ENCODE peak calls at places on chromosomes 11 and 22, in nine cellular contexts. One of them, this sample, is unnamed. For H3K36me3, the result is how much of the 10 kb centered on the place peaks cover.

GRCh38 chr11:73989156-73989555 is 6.5 kb upstream of the UCP2 start:
- DNase-seq in fibroblast of lung: no peak
- DNase-seq in neuronal stem cell: no peak
- DNase-seq in endothelial cell of umbilical vein: no peak
- DNase-seq in GM23338: no peak
- DNase-seq in MM.1S: no peak
- DNase-seq in IMR-90: no peak
- DNase-seq in neural progenitor cell: no peak
- DNase-seq in K562: peak
- DNase-seq in this sample: peak

GRCh38 chr22:29691636-29692326 is 28.0 kb upstream of the CABP7 start:
- DNase-seq in MM.1S: no peak
- DNase-seq in GM23338: peak
- DNase-seq in fibroblast of lung: no peak
- DNase-seq in IMR-90: no peak
- DNase-seq in K562: no peak
- DNase-seq in neuronal stem cell: no peak
- DNase-seq in endothelial cell of umbilical vein: no peak
- DNase-seq in neural progenitor cell: no peak
- DNase-seq in this sample: no peak

GRCh38 chr11:108199446-108200321 is 22.8 kb downstream of the NPAT start:
- DNase-seq in MM.1S: no peak
- DNase-seq in fibroblast of lung: peak
- DNase-seq in GM23338: peak
- DNase-seq in endothelial cell of umbilical vein: no peak
- DNase-seq in IMR-90: peak
- DNase-seq in neural progenitor cell: no peak
- DNase-seq in neuronal stem cell: no peak
- DNase-seq in K562: peak
- DNase-seq in this sample: no peak

GRCh38 chr22:29154364-29155048 is 51.2 kb upstream of the EMID1 start:
- DNase-seq in IMR-90: peak
- DNase-seq in GM23338: peak
- DNase-seq in neuronal stem cell: peak
- DNase-seq in MM.1S: peak
- DNase-seq in neural progenitor cell: peak
- DNase-seq in fibroblast of lung: peak
- DNase-seq in endothelial cell of umbilical vein: peak
- DNase-seq in K562: peak
- DNase-seq in this sample: peak

GRCh38 chr11:47616726-47617416 is 22.7 kb upstream of the C1QTNF4 start:
- DNase-seq in IMR-90: peak
- DNase-seq in K562: peak
- DNase-seq in fibroblast of lung: peak
- DNase-seq in neural progenitor cell: peak
- DNase-seq in GM23338: peak
- DNase-seq in neuronal stem cell: no peak
- DNase-seq in MM.1S: peak
- DNase-seq in endothelial cell of umbilical vein: peak
- DNase-seq in this sample: peak

GRCh38 chr11:102384419-102385052 is 37.5 kb downstream of the BIRC2 start:
- DNase-seq in neural progenitor cell: peak
- DNase-seq in IMR-90: no peak
- DNase-seq in fibroblast of lung: no peak
- DNase-seq in neuronal stem cell: no peak
- DNase-seq in K562: peak
- DNase-seq in MM.1S: no peak
- DNase-seq in GM23338: no peak
- DNase-seq in endothelial cell of umbilical vein: peak
- DNase-seq in this sample: no peak

GRCh38 chr11:134636071-134636470 is 224.0 kb upstream of the B3GAT1 start:
- DNase-seq in neuronal stem cell: no peak
- DNase-seq in neural progenitor cell: no peak
- DNase-seq in fibroblast of lung: no peak
- DNase-seq in MM.1S: no peak
- DNase-seq in endothelial cell of umbilical vein: no peak
- DNase-seq in GM23338: no peak
- DNase-seq in IMR-90: no peak
- DNase-seq in K562: no peak
- DNase-seq in this sample: no peak

GRCh38 chr11:94184861-94185260 is 56.2 kb downstream of the PANX1 start:
- DNase-seq in MM.1S: no peak
- DNase-seq in fibroblast of lung: no peak
- DNase-seq in neuronal stem cell: no peak
- DNase-seq in endothelial cell of umbilical vein: no peak
- DNase-seq in GM23338: no peak
- DNase-seq in neural progenitor cell: no peak
- DNase-seq in K562: no peak
- DNase-seq in IMR-90: no peak
- DNase-seq in this sample: no peak

GRCh38 chr22:49790912-49791311 is 36.8 kb downstream of the BRD1 start:
- DNase-seq in MM.1S: no peak
- DNase-seq in IMR-90: no peak
- DNase-seq in endothelial cell of umbilical vein: no peak
- DNase-seq in GM23338: no peak
- DNase-seq in neural progenitor cell: no peak
- DNase-seq in neuronal stem cell: no peak
- DNase-seq in K562: no peak
- DNase-seq in fibroblast of lung: no peak
- DNase-seq in this sample: no peak

GRCh38 chr11:24515632-24516031 is 18.8 kb downstream of the LUZP2 start:
- DNase-seq in neuronal stem cell: no peak
- DNase-seq in MM.1S: no peak
- DNase-seq in endothelial cell of umbilical vein: no peak
- DNase-seq in IMR-90: no peak
- DNase-seq in fibroblast of lung: no peak
- DNase-seq in K562: no peak
- DNase-seq in neural progenitor cell: peak
- DNase-seq in GM23338: peak
- DNase-seq in this sample: no peak

GRCh38 chr11:75533843-75534242 is 8.1 kb upstream of the GDPD5 start:
- DNase-seq in neural progenitor cell: no peak
- DNase-seq in IMR-90: no peak
- DNase-seq in MM.1S: no peak
- DNase-seq in neuronal stem cell: no peak
- DNase-seq in endothelial cell of umbilical vein: no peak
- DNase-seq in GM23338: no peak
- DNase-seq in fibroblast of lung: no peak
- DNase-seq in K562: no peak
- DNase-seq in this sample: no peak

GRCh38 chr22:32754413-32755041 is 47.0 kb upstream of the TIMP3 start:
- DNase-seq in neural progenitor cell: no peak
- DNase-seq in endothelial cell of umbilical vein: no peak
- DNase-seq in IMR-90: peak
- DNase-seq in MM.1S: no peak
- DNase-seq in GM23338: no peak
- DNase-seq in K562: no peak
- DNase-seq in fibroblast of lung: peak
- DNase-seq in neuronal stem cell: no peak
- DNase-seq in this sample: no peak

DNA sequence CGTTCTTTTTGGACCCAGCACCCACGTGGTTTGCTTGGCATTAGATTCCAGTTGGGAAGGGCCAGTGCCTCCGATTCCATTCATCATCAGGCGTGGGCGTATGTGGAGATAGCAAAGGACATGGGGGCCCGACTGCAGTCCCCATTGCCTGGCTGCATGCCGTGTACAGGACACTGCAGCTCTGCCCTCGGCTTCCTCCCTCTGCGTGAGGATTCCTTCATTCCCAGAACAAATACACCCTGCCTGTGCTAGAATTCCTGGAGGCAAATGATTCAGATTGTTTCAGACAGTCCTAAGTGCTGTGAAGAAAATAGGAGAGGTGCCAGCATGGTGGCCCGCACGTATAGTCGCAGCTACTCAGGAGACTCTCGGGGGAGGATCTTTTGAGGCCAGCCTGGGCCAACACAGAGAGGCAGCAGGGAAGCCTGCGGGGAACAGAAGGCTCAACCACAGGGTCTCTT is 15.4 kb downstream of the DERL3 start:
- DNase-seq in K562: no peak
- DNase-seq in IMR-90: no peak
- DNase-seq in fibroblast of lung: no peak
- DNase-seq in neural progenitor cell: no peak
- DNase-seq in neuronal stem cell: no peak
- DNase-seq in MM.1S: no peak
- DNase-seq in GM23338: no peak
- DNase-seq in endothelial cell of umbilical vein: no peak
- DNase-seq in this sample: no peak
- H2AFZ ChIP-seq in K562: no peak
- H2AFZ ChIP-seq in IMR-90: no peak
- H2AFZ ChIP-seq in fibroblast of lung: no peak
- H2AFZ ChIP-seq in neural progenitor cell: no peak
- H2AFZ ChIP-seq in neuronal stem cell: no peak
- H2AFZ ChIP-seq in MM.1S: no peak
- H2AFZ ChIP-seq in GM23338: no peak
- H2AFZ ChIP-seq in endothelial cell of umbilical vein: no peak
- H2AFZ ChIP-seq in this sample: no peak

GRCh38 chr22:42430486-42431125 is 1.6 kb downstream of the NFAM1 start:
- DNase-seq in GM23338: no peak
- DNase-seq in MM.1S: no peak
- DNase-seq in IMR-90: no peak
- DNase-seq in K562: no peak
- DNase-seq in neural progenitor cell: no peak
- DNase-seq in endothelial cell of umbilical vein: no peak
- DNase-seq in fibroblast of lung: no peak
- DNase-seq in neuronal stem cell: no peak
- DNase-seq in this sample: no peak
- H3K36me3 ChIP-seq in GM23338: under half
- H3K36me3 ChIP-seq in MM.1S: under half
- H3K36me3 ChIP-seq in IMR-90: under half
- H3K36me3 ChIP-seq in K562: under half
- H3K36me3 ChIP-seq in neural progenitor cell: under half
- H3K36me3 ChIP-seq in endothelial cell of umbilical vein: under half
- H3K36me3 ChIP-seq in fibroblast of lung: under half
- H3K36me3 ChIP-seq in neuronal stem cell: under half
- H3K36me3 ChIP-seq in this sample: under half

GRCh38 chr11:35932121-35932520 is 11.7 kb upstream of the LDLRAD3 start:
- DNase-seq in endothelial cell of umbilical vein: no peak
- DNase-seq in K562: no peak
- DNase-seq in neural progenitor cell: no peak
- DNase-seq in MM.1S: no peak
- DNase-seq in fibroblast of lung: no peak
- DNase-seq in neuronal stem cell: no peak
- DNase-seq in GM23338: no peak
- DNase-seq in IMR-90: no peak
- DNase-seq in this sample: no peak
- H3K4me3 ChIP-seq in endothelial cell of umbilical vein: no peak
- H3K4me3 ChIP-seq in K562: no peak
- H3K4me3 ChIP-seq in neural progenitor cell: no peak
- H3K4me3 ChIP-seq in MM.1S: no peak
- H3K4me3 ChIP-seq in fibroblast of lung: no peak
- H3K4me3 ChIP-seq in neuronal stem cell: no peak
- H3K4me3 ChIP-seq in GM23338: no peak
- H3K4me3 ChIP-seq in IMR-90: no peak
- H3K4me3 ChIP-seq in this sample: no peak

GRCh38 chr11:104405277-104405676 is 241.3 kb upstream of the PDGFD start:
- DNase-seq in neuronal stem cell: no peak
- DNase-seq in K562: no peak
- DNase-seq in endothelial cell of umbilical vein: no peak
- DNase-seq in MM.1S: no peak
- DNase-seq in neural progenitor cell: no peak
- DNase-seq in IMR-90: no peak
- DNase-seq in GM23338: no peak
- DNase-seq in fibroblast of lung: no peak
- DNase-seq in this sample: no peak

GRCh38 chr11:104408630-104409029 is 244.7 kb upstream of the PDGFD start:
- DNase-seq in fibroblast of lung: no peak
- DNase-seq in MM.1S: no peak
- DNase-seq in endothelial cell of umbilical vein: no peak
- DNase-seq in K562: no peak
- DNase-seq in neural progenitor cell: no peak
- DNase-seq in IMR-90: no peak
- DNase-seq in neuronal stem cell: no peak
- DNase-seq in GM23338: no peak
- DNase-seq in this sample: no peak

DNA sequence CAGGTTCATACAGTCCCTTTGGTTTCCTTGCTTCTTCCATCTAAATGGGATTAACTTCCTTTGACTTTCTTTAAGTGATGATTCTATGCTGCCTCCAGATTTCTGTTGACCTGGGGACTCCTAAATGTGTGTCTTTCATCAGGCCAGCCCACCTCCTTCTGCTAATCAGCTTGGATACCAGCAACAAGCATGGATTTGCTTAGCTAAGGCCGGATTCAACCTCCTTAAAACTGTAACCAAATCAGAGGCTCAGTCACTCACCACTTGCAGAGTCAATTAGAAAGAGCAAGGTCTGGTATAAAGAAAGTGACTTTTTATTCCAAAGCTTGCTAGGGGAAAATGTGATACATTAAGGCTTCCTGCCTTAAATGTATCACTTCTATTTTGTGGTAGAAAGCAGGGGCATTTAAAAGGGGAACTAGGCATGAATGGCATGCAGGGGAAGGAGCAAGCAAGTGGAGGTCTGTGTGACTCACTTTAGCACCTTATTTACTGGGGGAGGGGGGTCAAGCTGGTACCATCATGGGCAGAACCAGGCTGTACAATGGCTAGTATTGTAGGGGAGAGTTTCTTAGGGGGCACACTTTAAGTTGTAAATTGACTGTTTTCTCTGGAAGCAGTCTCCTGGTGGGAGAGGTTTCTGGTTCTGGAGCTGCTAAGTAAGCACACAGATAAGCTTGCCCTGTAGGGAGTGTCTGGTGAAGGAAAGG is 239.0 kb upstream of the PDGFD start:
- DNase-seq in K562: no peak
- DNase-seq in fibroblast of lung: no peak
- DNase-seq in neuronal stem cell: peak
- DNase-seq in GM23338: peak
- DNase-seq in endothelial cell of umbilical vein: no peak
- DNase-seq in MM.1S: no peak
- DNase-seq in IMR-90: no peak
- DNase-seq in neural progenitor cell: peak
- DNase-seq in this sample: no peak
- H2AFZ ChIP-seq in K562: no peak
- H2AFZ ChIP-seq in fibroblast of lung: no peak
- H2AFZ ChIP-seq in neuronal stem cell: peak
- H2AFZ ChIP-seq in GM23338: peak
- H2AFZ ChIP-seq in endothelial cell of umbilical vein: no peak
- H2AFZ ChIP-seq in MM.1S: no peak
- H2AFZ ChIP-seq in IMR-90: no peak
- H2AFZ ChIP-seq in neural progenitor cell: no peak
- H2AFZ ChIP-seq in this sample: no peak